ENCODE peak calls at places on chromosomes 7 and 10, in ten cellular contexts. K is sigmoid colon, R is lower leg skin, Y is esophagus muscularis mucosa, T is spleen, A is stomach, S is esophagus squamous epithelium, N is GM12878, O is tibial nerve, I is heart left ventricle. D is an unnamed sample.

GRCh38 chr10:44325878-44326277 is 59.0 kb downstream of the CXCL12 start:
- DNase-seq in K (no peak), A (no peak), T (no peak), R (no peak), Y (no peak), O (no peak), S (no peak), N (no peak), I (no peak), D (no peak)

GRCh38 chr7:96126382-96126781 is 195.5 kb downstream of the SLC25A13 start:
- DNase-seq in O (no peak), S (no peak), N (no peak), I (no peak), Y (no peak), K (no peak), R (no peak), T (no peak), A (no peak), D (no peak)

GRCh38 chr7:117818241-117818640 is 55.0 kb downstream of the CTTNBP2 start:
- DNase-seq in N (no peak), K (no peak), Y (no peak), A (no peak), T (no peak), I (no peak), R (no peak), S (no peak), O (no peak), D (peak)

GRCh38 chr10:103145860-103146466 is 47.1 kb downstream of the NT5C2 start:
- DNase-seq in K (peak), Y (no peak), O (peak), I (no peak), T (no peak), S (no peak), A (peak), R (peak), N (no peak), D (peak)

GRCh38 chr10:89741126-89741762 is 39.9 kb downstream of the KIF20B start:
- DNase-seq in I (no peak), T (no peak), S (no peak), Y (no peak), K (no peak), N (no peak), O (no peak), R (no peak), A (no peak), D (no peak)

GRCh38 chr10:117175215-117175900 is 21.9 kb upstream of the KCNK18 start:
- DNase-seq in S (no peak), I (no peak), N (no peak), A (no peak), R (peak), K (no peak), T (peak), Y (no peak), O (peak), D (no peak)

GRCh38 chr10:101602767-101603398 is 14.8 kb downstream of the DPCD start:
- DNase-seq in A (peak), N (peak), R (peak), I (peak), K (no peak), O (peak), T (peak), S (no peak), Y (no peak), D (peak)

GRCh38 chr10:52566471-52567246 is 205.9 kb downstream of the MBL2 start:
- DNase-seq in K (no peak), R (no peak), Y (no peak), I (no peak), A (no peak), T (no peak), S (no peak), O (no peak), N (no peak), D (peak)

GRCh38 chr10:42990016-42990720 is 86.7 kb upstream of the RET start:
- DNase-seq in S (no peak), Y (peak), N (no peak), T (peak), K (peak), A (no peak), R (no peak), I (no peak), O (no peak), D (no peak)

GRCh38 chr10:42871823-42872222 is 89.2 kb downstream of the BMS1 start:
- DNase-seq in S (no peak), K (no peak), A (no peak), Y (peak), T (no peak), R (no peak), I (no peak), O (no peak), N (no peak), D (no peak)

GRCh38 chr10:43264324-43264986 is 2.4 kb downstream of the RASGEF1A start:
- DNase-seq in S (no peak), I (no peak), R (no peak), A (no peak), N (no peak), Y (peak), O (no peak), T (no peak), K (no peak), D (no peak)

GRCh38 chr7:76425156-76425555 is 406 bp downstream of the ZP3 start:
- DNase-seq in Y (no peak), S (no peak), R (no peak), K (no peak), O (no peak), T (no peak), N (no peak), I (no peak), A (no peak), D (no peak)

GRCh38 chr7:99143853-99144672 is at the start of gene SMURF1:
- DNase-seq in S (no peak), Y (no peak), O (peak), A (peak), T (peak), I (peak), R (peak), N (no peak), K (peak), D (peak)
- TF ChIP-seq POLR2A in S (no peak), Y (no peak), O (peak), A (no peak), T (peak), I (peak), R (no peak), N (peak), K (peak), D (peak)

GRCh38 chr7:56493704-56494450 is 377.7 kb upstream of the NUPR2 start:
- DNase-seq in R (no peak), O (no peak), Y (peak), A (no peak), N (no peak), I (no peak), T (no peak), K (no peak), S (no peak), D (no peak)
- TF ChIP-seq POLR2A in R (no peak), O (no peak), Y (no peak), A (no peak), N (no peak), I (no peak), T (no peak), K (no peak), S (no peak), D (no peak)

DNA sequence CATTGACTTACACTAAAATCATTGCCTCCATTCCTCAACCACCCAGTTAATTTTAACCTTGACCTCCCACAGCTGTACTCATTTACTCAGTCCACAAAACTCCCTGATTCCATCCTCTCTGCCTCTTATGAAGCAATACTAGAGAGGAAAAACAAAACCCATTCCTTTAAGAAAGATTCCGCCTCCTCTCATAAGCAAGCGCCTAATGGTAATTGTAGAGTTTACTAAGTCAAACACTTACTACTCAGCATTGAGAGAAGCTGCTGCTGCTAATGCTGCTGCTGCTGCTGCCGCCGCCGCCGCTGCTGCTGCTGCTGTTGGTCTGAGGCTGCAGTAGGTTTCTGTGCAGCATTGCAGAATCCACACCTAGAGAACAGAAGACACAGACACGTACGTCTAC is 2.1 kb upstream of the ADD3 start:
- DNase-seq in T (no peak), S (no peak), N (no peak), R (no peak), O (peak), I (peak), Y (no peak), A (peak), K (peak), D (no peak)
- TF ChIP-seq POLR2A in T (no peak), S (no peak), N (no peak), R (no peak), O (no peak), I (no peak), Y (no peak), A (no peak), K (peak), D (no peak)

GRCh38 chr7:37330775-37331174 is 117.9 kb downstream of the ELMO1 start:
- DNase-seq in K (no peak), R (no peak), I (no peak), Y (no peak), A (no peak), T (no peak), N (no peak), O (no peak), S (no peak), D (no peak)

GRCh38 chr7:37323912-37324430 is 124.7 kb downstream of the ELMO1 start:
- DNase-seq in Y (no peak), K (no peak), R (no peak), A (no peak), I (no peak), S (no peak), O (no peak), T (no peak), N (no peak), D (no peak)

GRCh38 chr7:37322831-37323230 is 125.8 kb downstream of the ELMO1 start:
- DNase-seq in R (no peak), I (no peak), O (no peak), Y (no peak), A (no peak), T (no peak), N (no peak), S (no peak), K (no peak), D (no peak)

GRCh38 chr7:37329940-37330339 is 118.7 kb downstream of the ELMO1 start:
- DNase-seq in K (no peak), R (no peak), Y (no peak), N (no peak), I (no peak), A (no peak), T (no peak), O (no peak), S (no peak), D (no peak)

DNA sequence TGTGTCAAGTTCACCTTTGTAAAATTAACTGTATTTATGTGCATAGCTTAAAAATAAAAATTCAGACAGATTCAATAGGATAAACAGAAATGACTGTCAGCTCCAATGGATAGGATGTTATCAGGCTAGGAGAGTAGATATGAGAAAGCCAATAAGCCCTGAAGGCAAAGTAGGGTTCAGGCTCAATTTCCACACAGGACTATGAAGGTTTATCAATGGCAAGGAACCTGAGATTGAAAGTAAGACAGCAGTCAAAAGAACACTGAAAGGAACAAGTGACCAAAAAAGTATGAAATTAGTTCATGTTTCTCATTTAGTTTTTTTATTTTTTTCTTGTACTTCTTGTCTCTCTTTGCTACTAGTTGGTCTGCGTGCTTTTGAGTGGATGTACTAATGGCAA is 121.4 kb downstream of the ELMO1 start:
- DNase-seq in T (no peak), I (no peak), N (no peak), Y (no peak), A (no peak), O (no peak), S (no peak), R (no peak), K (no peak), D (no peak)
- TF ChIP-seq POLR2A in T (no peak), I (no peak), N (no peak), Y (no peak), A (no peak), O (no peak), S (no peak), R (no peak), K (no peak), D (no peak)

D was measured in H54.